ENCODE peak calls at places on chromosomes 11 and 22, in five cellular contexts. P is nucleus accumbens; V is non-pigmented ciliary epithelial cell; E is NCI-H446 treated with DMSO at 0.1 percent for 48 hours; M is stimulated activated CD8-positive, alpha-beta memory T cell treated with anti-CD3 and anti-CD28 coated beads, Interleukin-4, amount 100 ng/mL, for 48 hours. S is an unnamed sample.

GRCh38 chr22:24060375-24060788 is 49.3 kb downstream of the CABIN1 start:
- DNase-seq in V (peak), P (no peak), E (peak), M (no peak), S (peak)

GRCh38 chr11:134818531-134818930 is 406.5 kb upstream of the B3GAT1 start:
- DNase-seq in M (no peak), V (no peak), P (no peak), E (no peak), S (no peak)

GRCh38 chr22:44003776-44004460 is 20.2 kb upstream of the PARVB start:
- DNase-seq in V (no peak), M (no peak), P (no peak), E (no peak), S (no peak)

GRCh38 chr11:34176980-34177319 is 71.5 kb downstream of the NAT10 start:
- DNase-seq in M (no peak), E (no peak), V (no peak), P (peak), S (no peak)

GRCh38 chr11:119491753-119492455 is 68.9 kb upstream of the THY1 start:
- DNase-seq in M (no peak), V (no peak), P (peak), E (no peak), S (no peak)

GRCh38 chr22:26893034-26893710 is 235.8 kb downstream of the MIAT start:
- DNase-seq in P (peak), V (no peak), M (no peak), E (no peak), S (no peak)

GRCh38 chr11:134519788-134520187 is 107.7 kb upstream of the B3GAT1 start:
- DNase-seq in E (no peak), M (no peak), P (no peak), V (no peak), S (no peak)

GRCh38 chr11:121418625-121419114 is 33.4 kb upstream of the SORL1 start:
- DNase-seq in E (no peak), P (no peak), M (no peak), V (no peak), S (no peak)

GRCh38 chr11:119592642-119593041 is 136.4 kb downstream of the NECTIN1 start:
- DNase-seq in P (peak), M (no peak), V (no peak), E (no peak), S (no peak)

GRCh38 chr22:28381427-28382167 is 298.0 kb downstream of the TTC28 start:
- DNase-seq in E (peak), V (no peak), M (no peak), P (no peak), S (no peak)

GRCh38 chr11:91947215-91947614 is 277.4 kb upstream of the FAT3 start:
- DNase-seq in V (no peak), P (no peak), E (peak), M (no peak), S (no peak)

GRCh38 chr11:20093775-20094174 is 66.5 kb downstream of the DBX1 start:
- DNase-seq in P (no peak), E (no peak), M (no peak), V (no peak), S (no peak)

GRCh38 chr22:47553436-47553835 is 791.0 kb downstream of the TBC1D22A start:
- DNase-seq in M (no peak), P (no peak), V (no peak), E (no peak), S (no peak)

GRCh38 chr11:17414317-17414737 is 25.9 kb upstream of the KCNJ11 start:
- DNase-seq in E (no peak), P (no peak), V (no peak), M (no peak), S (no peak)

GRCh38 chr22:49462795-49463194 is 364.9 kb downstream of the BRD1 start:
- DNase-seq in P (no peak), E (no peak), V (no peak), M (no peak), S (no peak)

GRCh38 chr22:36512333-36512732 is 5.5 kb upstream of the FOXRED2 start:
- DNase-seq in E (no peak), M (no peak), P (no peak), V (no peak), S (no peak)

GRCh38 chr11:65420506-65421203 is 1.9 kb upstream of the NEAT1 start:
- DNase-seq in V (no peak), M (no peak), P (no peak), E (no peak), S (no peak)

GRCh38 chr22:50337262-50338041 is 5.7 kb upstream of the PPP6R2 start:
- DNase-seq in E (no peak), P (no peak), M (no peak), V (no peak), S (no peak)

GRCh38 chr11:124978316-124978715 is 24.3 kb downstream of the CCDC15 start:
- DNase-seq in E (no peak), P (no peak), M (no peak), V (no peak), S (no peak)

GRCh38 chr22:30408388-30409101 is 11.7 kb downstream of the SEC14L2 start:
- DNase-seq in V (no peak), P (no peak), M (no peak), E (no peak), S (no peak)

GRCh38 chr22:30196141-30196866 is 50.3 kb downstream of the LIF start:
- DNase-seq in E (no peak), V (peak), M (peak), P (no peak), S (peak)

S was measured in glomerular endothelial cell.